ENCODE peak calls at places on chromosomes 11 and 22, in ten cellular contexts. G is RPMI7951; X is fibroblast of the aortic adventitia; C is stimulated activated CD4-positive, alpha-beta T cell treated with anti-CD3 and anti-CD28 coated beads, Interleukin-15, amount 100 ng/mL, for 1 hour; A is astrocyte of the cerebellum; F is psoas muscle; P is AG10803; Q is HT1080; Z is T-helper 1 cell; M is foreskin fibroblast. B is an unnamed sample.

GRCh38 chr11:46808804-46809431 is 37.2 kb downstream of the CKAP5 start:
- DNase-seq in Q (peak; percentile 51), M (peak; percentile 19), A (peak; percentile 38), P (peak; percentile 41), X (no peak), G (peak; percentile 47), F (no peak), C (no peak), Z (no peak), B (no peak)

GRCh38 chr22:19873138-19873959 is 18.7 kb upstream of the GNB1L start:
- DNase-seq in A (no peak), Q (no peak), C (no peak), M (no peak), F (no peak), X (no peak), G (no peak), P (no peak), Z (no peak), B (peak; percentile 79)

GRCh38 chr11:125871391-125872137 is 15.9 kb upstream of the HYLS1 start:
- DNase-seq in F (no peak), X (peak; percentile 69), P (peak; percentile 29), G (peak; percentile 44), A (peak; percentile 9), M (no peak), Q (peak; percentile 51), Z (no peak), C (no peak), B (no peak)

GRCh38 chr11:119375629-119376196 is 5.8 kb downstream of the USP2 start:
- DNase-seq in C (no peak), G (peak; percentile 47), P (peak; percentile 60), Z (no peak), A (peak; percentile 16), M (peak; percentile 64), F (peak; percentile 95), Q (no peak), X (peak; percentile 83), B (peak; percentile 69)

GRCh38 chr11:111308140-111308539 is 9.8 kb downstream of the POU2AF3 start:
- DNase-seq in A (no peak), G (no peak), M (no peak), X (no peak), Z (no peak), P (no peak), C (no peak), F (peak; percentile 48), Q (no peak), B (peak; percentile 93)

GRCh38 chr11:8229299-8230177 is 34.1 kb downstream of the LMO1 start:
- DNase-seq in A (no peak), P (no peak), X (no peak), M (no peak), G (no peak), Q (no peak), Z (no peak), C (no peak), F (no peak), B (no peak)

GRCh38 chr11:8749202-8749601 is 66.6 kb downstream of the RPL27A start:
- DNase-seq in F (no peak), M (no peak), Z (no peak), X (no peak), G (no peak), P (no peak), A (no peak), C (no peak), Q (no peak), B (peak; percentile 46)

GRCh38 chr11:73851046-73851764 is 25.4 kb downstream of the COA4 start:
- DNase-seq in F (no peak), C (no peak), X (no peak), A (no peak), Q (no peak), P (no peak), Z (no peak), G (no peak), M (no peak), B (no peak)

GRCh38 chr22:50635591-50635990 is 7.6 kb upstream of the ARSA start:
- DNase-seq in G (no peak), P (no peak), A (no peak), F (no peak), C (no peak), X (no peak), Q (no peak), Z (no peak), M (no peak), B (no peak)

GRCh38 chr11:117843666-117844484 is 19.3 kb upstream of the FXYD2 start:
- DNase-seq in M (peak; percentile 58), G (peak; percentile 46), P (peak; percentile 53), A (peak; percentile 59), Q (peak; percentile 53), C (peak; percentile 65), F (peak; percentile 87), X (peak; percentile 77), Z (peak; percentile 55), B (peak; percentile 87)

GRCh38 chr11:88886796-88887195 is 179.0 kb downstream of the GRM5 start:
- DNase-seq in M (peak; percentile 34), A (no peak), C (no peak), G (peak; percentile 41), X (peak; percentile 71), Z (no peak), F (no peak), Q (peak; percentile 64), P (peak; percentile 41), B (peak; percentile 64)

B was measured in mucosa of descending colon.